ENCODE peak calls at places on chromosome 1, in seven cellular contexts. U, I, O, A, D, E and K are unnamed samples.

GRCh38 chr1:61111084-61112050 is 29.0 kb downstream of the NFIA start:
- DNase-seq in U (no peak), I (no peak), O (no peak), A (no peak), D (no peak), E (no peak), K (no peak)

GRCh38 chr1:179785025-179785424 is 41.9 kb downstream of the FAM163A start:
- DNase-seq in U (no peak), I (no peak), O (no peak), A (no peak), D (no peak), E (no peak), K (no peak)

GRCh38 chr1:234398849-234399381 is 25.7 kb downstream of the COA6 start:
- DNase-seq in U (no peak), I (no peak), O (no peak), A (no peak), D (no peak), E (peak; percentile 18), K (no peak)

GRCh38 chr1:177864530-177865305 is 105.1 kb downstream of the SEC16B start:
- DNase-seq in U (no peak), I (no peak), O (no peak), A (no peak), D (no peak), E (no peak), K (no peak)

GRCh38 chr1:110726755-110727154 is 52.0 kb upstream of the KCNA3 start:
- DNase-seq in U (no peak), I (no peak), O (no peak), A (no peak), D (no peak), E (no peak), K (peak; percentile 24)

GRCh38 chr1:213122514-213122929 is 71.5 kb downstream of the RPS6KC1 start:
- DNase-seq in U (no peak), I (peak; percentile 35), O (peak; percentile 71), A (no peak), D (no peak), E (no peak), K (peak; percentile 45)

GRCh38 chr1:115337633-115338456 is at the start of gene NGF:
- DNase-seq in U (peak; percentile 90), I (no peak), O (peak; percentile 86), A (peak; percentile 49), D (no peak), E (no peak), K (no peak)

GRCh38 chr1:205227584-205228006 is at the start of gene TMCC2:
- DNase-seq in U (peak; percentile 98), I (peak; percentile 70), O (peak; percentile 99), A (peak; percentile 97), D (peak; percentile 87), E (peak; percentile 59), K (peak; percentile 85)

GRCh38 chr1:52482326-52483004 is 70.4 kb downstream of the TUT4 start:
- DNase-seq in U (no peak), I (no peak), O (no peak), A (no peak), D (no peak), E (no peak), K (no peak)

GRCh38 chr1:43274125-43274803 is 4.5 kb downstream of the TMEM125 start:
- DNase-seq in U (peak; percentile 55), I (no peak), O (peak; percentile 33), A (no peak), D (peak; percentile 28), E (peak; percentile 69), K (peak; percentile 78)

GRCh38 chr1:40653851-40654537 is 11.5 kb downstream of the RIMS3 start:
- DNase-seq in U (peak; percentile 89), I (no peak), O (peak; percentile 80), A (no peak), D (no peak), E (no peak), K (no peak)

GRCh38 chr1:243465738-243466137 is 209.9 kb downstream of the SDCCAG8 start:
- DNase-seq in U (no peak), I (no peak), O (no peak), A (no peak), D (no peak), E (no peak), K (no peak)

GRCh38 chr1:14726606-14727005 is 128.1 kb downstream of the KAZN start:
- DNase-seq in U (peak; percentile 87), I (no peak), O (no peak), A (no peak), D (no peak), E (no peak), K (no peak)

GRCh38 chr1:226568077-226568831 is 19.7 kb downstream of the STUM start:
- DNase-seq in U (peak; percentile 90), I (no peak), O (peak; percentile 65), A (peak; percentile 35), D (no peak), E (no peak), K (no peak)

GRCh38 chr1:9866836-9867235 is 43.1 kb upstream of the CLSTN1 start:
- DNase-seq in U (no peak), I (no peak), O (no peak), A (no peak), D (no peak), E (no peak), K (no peak)

GRCh38 chr1:31739281-31739853 is 24.8 kb downstream of the ADGRB2 start:
- DNase-seq in U (peak; percentile 84), I (no peak), O (peak; percentile 62), A (no peak), D (no peak), E (no peak), K (peak; percentile 70)

GRCh38 chr1:66359815-66360214 is 174.1 kb upstream of the SGIP1 start:
- DNase-seq in U (no peak), I (no peak), O (no peak), A (no peak), D (no peak), E (no peak), K (no peak)

GRCh38 chr1:205144751-205145150 is 23.0 kb upstream of the RBBP5 start:
- DNase-seq in U (no peak), I (peak; percentile 26), O (no peak), A (no peak), D (no peak), E (no peak), K (no peak)

GRCh38 chr1:196355206-196355786 is 252.9 kb downstream of the KCNT2 start:
- DNase-seq in U (no peak), I (no peak), O (peak; percentile 50), A (peak; percentile 5), D (no peak), E (no peak), K (peak; percentile 8)

GRCh38 chr1:201916649-201917249 is 28.1 kb downstream of the SHISA4 start:
- DNase-seq in U (no peak), I (peak; percentile 72), O (no peak), A (peak; percentile 67), D (no peak), E (no peak), K (no peak)

GRCh38 chr1:31835415-31835814 is 19.6 kb upstream of the SPOCD1 start:
- DNase-seq in U (peak; percentile 24), I (no peak), O (no peak), A (no peak), D (no peak), E (no peak), K (no peak)

GRCh38 chr1:246152986-246153431 is 354.1 kb downstream of the SMYD3 start:
- DNase-seq in U (no peak), I (no peak), O (no peak), A (no peak), D (no peak), E (peak; percentile 91), K (no peak)

GRCh38 chr1:184973308-184974085 is 811 bp downstream of the NIBAN1 start:
- DNase-seq in U (peak; percentile 82), I (no peak), O (peak; percentile 68), A (peak; percentile 29), D (no peak), E (peak; percentile 22), K (no peak)

GRCh38 chr1:236417325-236417724 is 23.2 kb downstream of the EDARADD start:
- DNase-seq in U (peak; percentile 9), I (no peak), O (no peak), A (no peak), D (no peak), E (no peak), K (no peak)
- H3K4me3 ChIP-seq in U (no peak overlapping the region), I (no peak overlapping the region), O (no peak overlapping the region), A (no peak overlapping the region), D (no peak overlapping the region), E (no peak overlapping the region), K (no peak overlapping the region)

GRCh38 chr1:77197351-77197750 is 21.9 kb downstream of the PIGK start:
- DNase-seq in U (no peak), I (no peak), O (no peak), A (no peak), D (no peak), E (no peak), K (no peak)
- H3K4me3 ChIP-seq in U (no peak overlapping the region), I (no peak overlapping the region), O (no peak overlapping the region), A (no peak overlapping the region), D (no peak overlapping the region), E (no peak overlapping the region), K (no peak overlapping the region)

GRCh38 chr1:100423832-100424337 is 71.6 kb downstream of the CDC14A start:
- DNase-seq in U (no peak), I (no peak), O (peak; percentile 17), A (no peak), D (peak; percentile 21), E (no peak), K (no peak)

GRCh38 chr1:100419072-100419471 is 66.8 kb downstream of the CDC14A start:
- DNase-seq in U (no peak), I (no peak), O (no peak), A (no peak), D (no peak), E (no peak), K (no peak)

GRCh38 chr1:100422065-100422464 is 69.8 kb downstream of the CDC14A start:
- DNase-seq in U (peak; percentile 51), I (no peak), O (no peak), A (no peak), D (no peak), E (no peak), K (no peak)
- H3K4me3 ChIP-seq in U (no peak overlapping the region), I (no peak overlapping the region), O (no peak overlapping the region), A (no peak overlapping the region), D (no peak overlapping the region), E (no peak overlapping the region), K (no peak overlapping the region)

GRCh38 chr1:7301346-7301993 is 469.6 kb upstream of the VAMP3 start:
- DNase-seq in U (peak; percentile 41), I (no peak), O (no peak), A (no peak), D (no peak), E (no peak), K (no peak)

GRCh38 chr1:7298749-7299151 is 472.3 kb upstream of the VAMP3 start:
- DNase-seq in U (peak; percentile 51), I (no peak), O (no peak), A (no peak), D (no peak), E (no peak), K (no peak)

GRCh38 chr1:7300893-7301292 is 470.2 kb upstream of the VAMP3 start:
- DNase-seq in U (no peak), I (peak; percentile 72), O (no peak), A (peak; percentile 81), D (no peak), E (no peak), K (no peak)

GRCh38 chr1:7299329-7299799 is 471.7 kb upstream of the VAMP3 start:
- DNase-seq in U (peak; percentile 80), I (peak; percentile 90), O (peak; percentile 37), A (peak; percentile 65), D (no peak), E (no peak), K (no peak)

DNA sequence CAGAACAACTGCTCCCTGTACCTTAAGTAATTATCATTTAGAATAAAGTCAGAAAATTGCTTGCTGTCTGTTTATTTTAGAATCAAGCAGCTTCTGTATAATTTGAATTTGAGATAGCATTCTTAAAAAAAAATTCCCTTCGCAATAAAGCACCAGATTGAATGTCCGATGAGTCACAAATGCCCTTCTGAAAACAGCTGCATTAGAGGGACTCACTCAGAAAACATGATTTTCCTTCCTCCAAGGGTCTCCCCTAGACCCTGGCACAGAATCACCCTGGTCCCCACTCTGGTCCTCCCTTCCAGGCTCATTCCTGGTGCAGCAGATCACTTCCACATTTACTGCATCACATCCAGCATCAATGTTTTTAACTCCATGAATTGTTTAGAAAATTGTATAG is 471.1 kb upstream of the VAMP3 start:
- DNase-seq in U (peak; percentile 13), I (no peak), O (no peak), A (peak; percentile 38), D (no peak), E (no peak), K (no peak)
- H3K4me3 ChIP-seq in U (no peak overlapping the region), I (no peak overlapping the region), O (no peak overlapping the region), A (no peak overlapping the region), D (no peak overlapping the region), E (no peak overlapping the region), K (no peak overlapping the region)